ENCODE peak calls at places on chromosomes 12 and 14, in ten cellular contexts. One of them, this sample, is unnamed. For H3K4me1, the result is how much of the 10 kb centered on the place peaks cover.

GRCh38 chr14:104140463-104141331 is 2.3 kb downstream of the KIF26A start:
- DNase-seq in ovary: peak
- DNase-seq in esophagus squamous epithelium: no peak
- DNase-seq in A549: no peak
- DNase-seq in Peyer's patch: peak
- DNase-seq in HCT116: no peak
- DNase-seq in heart left ventricle: no peak
- DNase-seq in HepG2: no peak
- DNase-seq in uterus: no peak
- DNase-seq in tibial nerve: no peak
- DNase-seq in this sample: peak

GRCh38 chr12:30440826-30441602 is 254.7 kb downstream of the IPO8 start:
- DNase-seq in ovary: no peak
- DNase-seq in esophagus squamous epithelium: no peak
- DNase-seq in A549: peak
- DNase-seq in Peyer's patch: no peak
- DNase-seq in HCT116: peak
- DNase-seq in heart left ventricle: no peak
- DNase-seq in HepG2: peak
- DNase-seq in uterus: no peak
- DNase-seq in tibial nerve: no peak
- DNase-seq in this sample: no peak

GRCh38 chr14:87430810-87431209 is 562.2 kb downstream of the GALC start:
- DNase-seq in ovary: no peak
- DNase-seq in esophagus squamous epithelium: no peak
- DNase-seq in A549: peak
- DNase-seq in Peyer's patch: no peak
- DNase-seq in HCT116: no peak
- DNase-seq in heart left ventricle: no peak
- DNase-seq in HepG2: peak
- DNase-seq in uterus: no peak
- DNase-seq in tibial nerve: no peak
- DNase-seq in this sample: no peak

GRCh38 chr12:115960-116915 is 49.7 kb downstream of the IQSEC3 start:
- DNase-seq in ovary: no peak
- DNase-seq in esophagus squamous epithelium: no peak
- DNase-seq in A549: no peak
- DNase-seq in Peyer's patch: no peak
- DNase-seq in HCT116: no peak
- DNase-seq in heart left ventricle: no peak
- DNase-seq in HepG2: no peak
- DNase-seq in uterus: no peak
- DNase-seq in tibial nerve: no peak
- DNase-seq in this sample: no peak

GRCh38 chr14:80978403-80978802 is 23.0 kb downstream of the TSHR start:
- DNase-seq in ovary: no peak
- DNase-seq in esophagus squamous epithelium: no peak
- DNase-seq in A549: no peak
- DNase-seq in Peyer's patch: no peak
- DNase-seq in HCT116: no peak
- DNase-seq in heart left ventricle: no peak
- DNase-seq in HepG2: no peak
- DNase-seq in uterus: no peak
- DNase-seq in tibial nerve: no peak
- DNase-seq in this sample: no peak

GRCh38 chr14:23434488-23435219 is 806 bp downstream of the MYH7 start:
- DNase-seq in ovary: no peak
- DNase-seq in esophagus squamous epithelium: no peak
- DNase-seq in A549: no peak
- DNase-seq in Peyer's patch: no peak
- DNase-seq in HCT116: no peak
- DNase-seq in heart left ventricle: peak
- DNase-seq in HepG2: no peak
- DNase-seq in uterus: no peak
- DNase-seq in tibial nerve: no peak
- DNase-seq in this sample: peak

GRCh38 chr12:52067081-52067374 is 2.8 kb upstream of the ATG101 start:
- DNase-seq in ovary: no peak
- DNase-seq in esophagus squamous epithelium: no peak
- DNase-seq in A549: no peak
- DNase-seq in Peyer's patch: no peak
- DNase-seq in HCT116: no peak
- DNase-seq in heart left ventricle: no peak
- DNase-seq in HepG2: no peak
- DNase-seq in uterus: no peak
- DNase-seq in tibial nerve: no peak
- DNase-seq in this sample: no peak

GRCh38 chr12:108515916-108516315 is 839 bp downstream of the FICD start:
- DNase-seq in ovary: no peak
- DNase-seq in esophagus squamous epithelium: no peak
- DNase-seq in A549: peak
- DNase-seq in Peyer's patch: no peak
- DNase-seq in HCT116: no peak
- DNase-seq in heart left ventricle: no peak
- DNase-seq in HepG2: peak
- DNase-seq in uterus: no peak
- DNase-seq in tibial nerve: no peak
- DNase-seq in this sample: no peak

GRCh38 chr12:5565933-5566632 is 134.2 kb downstream of the NTF3 start:
- DNase-seq in ovary: no peak
- DNase-seq in esophagus squamous epithelium: no peak
- DNase-seq in A549: no peak
- DNase-seq in Peyer's patch: no peak
- DNase-seq in HCT116: no peak
- DNase-seq in heart left ventricle: no peak
- DNase-seq in HepG2: no peak
- DNase-seq in uterus: no peak
- DNase-seq in tibial nerve: no peak
- DNase-seq in this sample: no peak

GRCh38 chr12:26239508-26240328 is 44.3 kb downstream of the SSPN start:
- DNase-seq in ovary: peak
- DNase-seq in esophagus squamous epithelium: no peak
- DNase-seq in A549: peak
- DNase-seq in Peyer's patch: no peak
- DNase-seq in HCT116: peak
- DNase-seq in heart left ventricle: peak
- DNase-seq in HepG2: peak
- DNase-seq in uterus: peak
- DNase-seq in tibial nerve: peak
- DNase-seq in this sample: no peak

GRCh38 chr12:108606492-108606891 is 8.6 kb upstream of the TMEM119 start:
- DNase-seq in ovary: no peak
- DNase-seq in esophagus squamous epithelium: no peak
- DNase-seq in A549: no peak
- DNase-seq in Peyer's patch: no peak
- DNase-seq in HCT116: no peak
- DNase-seq in heart left ventricle: no peak
- DNase-seq in HepG2: no peak
- DNase-seq in uterus: no peak
- DNase-seq in tibial nerve: no peak
- DNase-seq in this sample: no peak

GRCh38 chr12:70185301-70185700 is 57.9 kb upstream of the CNOT2 start:
- DNase-seq in ovary: no peak
- DNase-seq in esophagus squamous epithelium: no peak
- DNase-seq in A549: no peak
- DNase-seq in Peyer's patch: no peak
- DNase-seq in HCT116: no peak
- DNase-seq in heart left ventricle: no peak
- DNase-seq in HepG2: no peak
- DNase-seq in uterus: no peak
- DNase-seq in tibial nerve: no peak
- DNase-seq in this sample: no peak

GRCh38 chr14:105257464-105257863 is 9.1 kb downstream of the BTBD6 start:
- DNase-seq in ovary: no peak
- DNase-seq in esophagus squamous epithelium: no peak
- DNase-seq in A549: no peak
- DNase-seq in Peyer's patch: peak
- DNase-seq in HCT116: no peak
- DNase-seq in heart left ventricle: no peak
- DNase-seq in HepG2: no peak
- DNase-seq in uterus: no peak
- DNase-seq in tibial nerve: no peak
- DNase-seq in this sample: no peak

GRCh38 chr12:25670076-25671055 is 117.3 kb upstream of the LMNTD1 start:
- DNase-seq in ovary: no peak
- DNase-seq in esophagus squamous epithelium: no peak
- DNase-seq in A549: no peak
- DNase-seq in Peyer's patch: no peak
- DNase-seq in HCT116: no peak
- DNase-seq in heart left ventricle: no peak
- DNase-seq in HepG2: no peak
- DNase-seq in uterus: no peak
- DNase-seq in tibial nerve: no peak
- DNase-seq in this sample: no peak

GRCh38 chr14:103030741-103031565 is 26.4 kb downstream of the CDC42BPB start:
- DNase-seq in ovary: no peak
- DNase-seq in esophagus squamous epithelium: no peak
- DNase-seq in A549: no peak
- DNase-seq in Peyer's patch: peak
- DNase-seq in HCT116: no peak
- DNase-seq in heart left ventricle: no peak
- DNase-seq in HepG2: no peak
- DNase-seq in uterus: no peak
- DNase-seq in tibial nerve: no peak
- DNase-seq in this sample: no peak

GRCh38 chr12:111057726-111058125 is 137.3 kb upstream of the MYL2 start:
- DNase-seq in ovary: no peak
- DNase-seq in esophagus squamous epithelium: no peak
- DNase-seq in A549: no peak
- DNase-seq in Peyer's patch: no peak
- DNase-seq in HCT116: no peak
- DNase-seq in heart left ventricle: no peak
- DNase-seq in HepG2: no peak
- DNase-seq in uterus: no peak
- DNase-seq in tibial nerve: no peak
- DNase-seq in this sample: no peak

GRCh38 chr12:111055181-111055880 is 135.0 kb upstream of the MYL2 start:
- DNase-seq in ovary: no peak
- DNase-seq in esophagus squamous epithelium: no peak
- DNase-seq in A549: no peak
- DNase-seq in Peyer's patch: peak
- DNase-seq in HCT116: no peak
- DNase-seq in heart left ventricle: no peak
- DNase-seq in HepG2: no peak
- DNase-seq in uterus: no peak
- DNase-seq in tibial nerve: no peak
- DNase-seq in this sample: no peak

GRCh38 chr12:111056618-111057521 is 136.5 kb upstream of the MYL2 start:
- DNase-seq in ovary: no peak
- DNase-seq in esophagus squamous epithelium: no peak
- DNase-seq in A549: no peak
- DNase-seq in Peyer's patch: no peak
- DNase-seq in HCT116: no peak
- DNase-seq in heart left ventricle: no peak
- DNase-seq in HepG2: no peak
- DNase-seq in uterus: no peak
- DNase-seq in tibial nerve: no peak
- DNase-seq in this sample: no peak
- TF ChIP-seq POLR2A in ovary: no peak
- TF ChIP-seq POLR2A in esophagus squamous epithelium: no peak
- TF ChIP-seq POLR2A in A549: no peak
- TF ChIP-seq POLR2A in Peyer's patch: no peak
- TF ChIP-seq POLR2A in HCT116: no peak
- TF ChIP-seq POLR2A in heart left ventricle: no peak
- TF ChIP-seq POLR2A in HepG2: no peak
- TF ChIP-seq POLR2A in uterus: no peak
- TF ChIP-seq POLR2A in tibial nerve: no peak
- TF ChIP-seq POLR2A in this sample: no peak

GRCh38 chr12:106001105-106001489 is 137.7 kb downstream of the NUAK1 start:
- DNase-seq in ovary: no peak
- DNase-seq in esophagus squamous epithelium: no peak
- DNase-seq in A549: no peak
- DNase-seq in Peyer's patch: no peak
- DNase-seq in HCT116: no peak
- DNase-seq in heart left ventricle: no peak
- DNase-seq in HepG2: no peak
- DNase-seq in uterus: no peak
- DNase-seq in tibial nerve: no peak
- DNase-seq in this sample: no peak

GRCh38 chr12:106000376-106001104 is 138.2 kb downstream of the NUAK1 start:
- DNase-seq in ovary: no peak
- DNase-seq in esophagus squamous epithelium: no peak
- DNase-seq in A549: no peak
- DNase-seq in Peyer's patch: no peak
- DNase-seq in HCT116: no peak
- DNase-seq in heart left ventricle: no peak
- DNase-seq in HepG2: no peak
- DNase-seq in uterus: no peak
- DNase-seq in tibial nerve: no peak
- DNase-seq in this sample: no peak

GRCh38 chr12:106003297-106003696 is 135.5 kb downstream of the NUAK1 start:
- DNase-seq in ovary: no peak
- DNase-seq in esophagus squamous epithelium: no peak
- DNase-seq in A549: no peak
- DNase-seq in Peyer's patch: no peak
- DNase-seq in HCT116: no peak
- DNase-seq in heart left ventricle: no peak
- DNase-seq in HepG2: no peak
- DNase-seq in uterus: no peak
- DNase-seq in tibial nerve: no peak
- DNase-seq in this sample: no peak

GRCh38 chr12:106004289-106004688 is 134.5 kb downstream of the NUAK1 start:
- DNase-seq in ovary: no peak
- DNase-seq in esophagus squamous epithelium: no peak
- DNase-seq in A549: no peak
- DNase-seq in Peyer's patch: no peak
- DNase-seq in HCT116: no peak
- DNase-seq in heart left ventricle: no peak
- DNase-seq in HepG2: no peak
- DNase-seq in uterus: no peak
- DNase-seq in tibial nerve: no peak
- DNase-seq in this sample: no peak

GRCh38 chr12:106001819-106002218 is 136.9 kb downstream of the NUAK1 start:
- DNase-seq in ovary: no peak
- DNase-seq in esophagus squamous epithelium: no peak
- DNase-seq in A549: no peak
- DNase-seq in Peyer's patch: no peak
- DNase-seq in HCT116: no peak
- DNase-seq in heart left ventricle: no peak
- DNase-seq in HepG2: no peak
- DNase-seq in uterus: no peak
- DNase-seq in tibial nerve: no peak
- DNase-seq in this sample: no peak
- H3K4me1 ChIP-seq in ovary: under half
- H3K4me1 ChIP-seq in esophagus squamous epithelium: under half
- H3K4me1 ChIP-seq in A549: under half
- H3K4me1 ChIP-seq in Peyer's patch: under half
- H3K4me1 ChIP-seq in HCT116: under half
- H3K4me1 ChIP-seq in heart left ventricle: under half
- H3K4me1 ChIP-seq in HepG2: under half
- H3K4me1 ChIP-seq in uterus: under half
- H3K4me1 ChIP-seq in tibial nerve: under half
- H3K4me1 ChIP-seq in this sample: under half

GRCh38 chr14:56731187-56731586 is 79.1 kb downstream of the OTX2 start:
- DNase-seq in ovary: no peak
- DNase-seq in esophagus squamous epithelium: no peak
- DNase-seq in A549: no peak
- DNase-seq in Peyer's patch: no peak
- DNase-seq in HCT116: no peak
- DNase-seq in heart left ventricle: no peak
- DNase-seq in HepG2: no peak
- DNase-seq in uterus: no peak
- DNase-seq in tibial nerve: no peak
- DNase-seq in this sample: no peak
- H3K4me3 ChIP-seq in ovary: no peak
- H3K4me3 ChIP-seq in esophagus squamous epithelium: no peak
- H3K4me3 ChIP-seq in A549: no peak
- H3K4me3 ChIP-seq in Peyer's patch: no peak
- H3K4me3 ChIP-seq in HCT116: no peak
- H3K4me3 ChIP-seq in heart left ventricle: no peak
- H3K4me3 ChIP-seq in HepG2: no peak
- H3K4me3 ChIP-seq in uterus: no peak
- H3K4me3 ChIP-seq in tibial nerve: no peak
- H3K4me3 ChIP-seq in this sample: no peak

GRCh38 chr14:54836231-54836630 is 66.4 kb downstream of the GCH1 start:
- DNase-seq in ovary: no peak
- DNase-seq in esophagus squamous epithelium: no peak
- DNase-seq in A549: no peak
- DNase-seq in Peyer's patch: no peak
- DNase-seq in HCT116: no peak
- DNase-seq in heart left ventricle: no peak
- DNase-seq in HepG2: no peak
- DNase-seq in uterus: no peak
- DNase-seq in tibial nerve: no peak
- DNase-seq in this sample: no peak
- TF ChIP-seq POLR2A in ovary: no peak
- TF ChIP-seq POLR2A in esophagus squamous epithelium: no peak
- TF ChIP-seq POLR2A in A549: no peak
- TF ChIP-seq POLR2A in Peyer's patch: no peak
- TF ChIP-seq POLR2A in HCT116: no peak
- TF ChIP-seq POLR2A in heart left ventricle: no peak
- TF ChIP-seq POLR2A in HepG2: no peak
- TF ChIP-seq POLR2A in uterus: no peak
- TF ChIP-seq POLR2A in tibial nerve: no peak
- TF ChIP-seq POLR2A in this sample: no peak